ENCODE peak calls at places on chromosomes 1 and 21, in five cellular contexts. R, Q, B, I and M are unnamed samples.

GRCh38 chr1:226524547-226524946 is 24.0 kb upstream of the STUM start:
- DNase-seq in R (no peak), Q (no peak), B (no peak), I (no peak), M (no peak)

GRCh38 chr1:39141925-39142324 is 62.6 kb upstream of the MACF1 start:
- DNase-seq in R (no peak), Q (no peak), B (no peak), I (peak; percentile 92), M (no peak)

GRCh38 chr1:5818755-5819154 is 173.5 kb downstream of the NPHP4 start:
- DNase-seq in R (no peak), Q (no peak), B (no peak), I (no peak), M (no peak)

GRCh38 chr1:6095511-6096242 is 50.0 kb downstream of the KCNAB2 start:
- DNase-seq in R (no peak), Q (no peak), B (no peak), I (no peak), M (no peak)

GRCh38 chr1:60222492-60223369 is 149.2 kb upstream of the C1orf87 start:
- DNase-seq in R (no peak), Q (no peak), B (no peak), I (no peak), M (no peak)

GRCh38 chr1:210272666-210273065 is 40.1 kb downstream of the SERTAD4 start:
- DNase-seq in R (no peak), Q (no peak), B (no peak), I (peak; percentile 53), M (no peak)

GRCh38 chr21:37908691-37909090 is 7.6 kb downstream of the KCNJ6 start:
- DNase-seq in R (no peak), Q (no peak), B (no peak), I (no peak), M (no peak)

GRCh38 chr21:31457675-31458074 is 113.6 kb upstream of the TIAM1 start:
- DNase-seq in R (no peak), Q (no peak), B (no peak), I (no peak), M (no peak)

GRCh38 chr1:171798760-171799159 is 17.3 kb downstream of the METTL13 start:
- DNase-seq in R (no peak), Q (no peak), B (no peak), I (no peak), M (peak; percentile 20)

DNA sequence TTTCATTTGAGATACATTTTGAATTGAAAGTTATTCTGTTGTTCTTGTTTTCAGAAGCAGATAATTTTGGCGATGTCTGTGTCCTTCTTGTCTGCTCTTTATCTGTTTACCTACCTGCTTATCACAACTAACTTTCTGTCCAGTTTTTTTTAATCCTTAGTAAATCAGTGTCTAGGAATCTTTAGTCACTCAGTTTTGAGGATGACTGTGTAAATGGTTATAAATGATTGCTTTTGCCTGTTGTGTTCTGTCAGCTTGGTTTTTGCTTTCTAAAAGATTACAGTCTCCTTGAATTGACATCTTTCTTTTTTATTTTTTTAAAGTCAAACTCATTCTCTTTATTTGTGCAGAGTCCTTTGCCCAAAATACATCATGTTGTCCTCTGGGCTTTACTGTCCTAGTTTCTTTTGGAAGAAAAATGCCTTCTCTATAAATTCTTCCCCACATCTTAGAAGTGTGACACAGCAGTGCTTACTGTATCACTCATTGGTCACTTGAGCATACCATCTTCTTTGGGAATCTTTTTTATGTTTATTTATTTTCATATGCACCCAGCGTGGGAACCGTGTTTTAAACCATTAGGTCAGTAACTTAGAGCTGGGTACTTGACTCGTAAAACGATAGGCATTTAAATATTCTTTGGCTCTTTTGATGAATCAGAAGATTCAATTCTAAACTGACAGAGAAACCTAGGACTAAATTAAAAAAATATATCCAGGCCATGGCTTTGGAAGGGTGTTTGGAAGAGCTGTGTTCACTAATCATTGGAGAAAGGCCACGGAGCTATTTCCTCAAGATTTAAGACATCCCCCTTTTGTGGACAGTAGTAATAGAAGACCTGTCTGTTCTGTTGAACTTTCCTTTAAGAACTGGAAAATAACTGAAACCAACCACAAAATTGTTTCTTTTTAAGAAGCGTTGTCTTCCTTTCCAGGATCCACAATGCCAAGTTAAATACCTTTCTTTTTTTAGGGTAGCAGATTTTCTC is 20.9 kb downstream of the LAMC1 start:
- DNase-seq in R (no peak), Q (no peak), B (peak; percentile 33), I (peak; percentile 93), M (peak; percentile 88)
- H3K4me3 ChIP-seq in R (no peak overlapping the region), Q (no peak overlapping the region), B (no peak overlapping the region), I (no peak overlapping the region), M (no peak overlapping the region)

GRCh38 chr1:153791856-153792253 is 16.6 kb downstream of the SLC27A3 start:
- DNase-seq in R (no peak), Q (no peak), B (no peak), I (peak; percentile 42), M (peak; percentile 76)
- TF ChIP-seq CTCF in R (no peak), Q (no peak), B (no peak), I (no peak), M (peak; percentile 11)

DNA sequence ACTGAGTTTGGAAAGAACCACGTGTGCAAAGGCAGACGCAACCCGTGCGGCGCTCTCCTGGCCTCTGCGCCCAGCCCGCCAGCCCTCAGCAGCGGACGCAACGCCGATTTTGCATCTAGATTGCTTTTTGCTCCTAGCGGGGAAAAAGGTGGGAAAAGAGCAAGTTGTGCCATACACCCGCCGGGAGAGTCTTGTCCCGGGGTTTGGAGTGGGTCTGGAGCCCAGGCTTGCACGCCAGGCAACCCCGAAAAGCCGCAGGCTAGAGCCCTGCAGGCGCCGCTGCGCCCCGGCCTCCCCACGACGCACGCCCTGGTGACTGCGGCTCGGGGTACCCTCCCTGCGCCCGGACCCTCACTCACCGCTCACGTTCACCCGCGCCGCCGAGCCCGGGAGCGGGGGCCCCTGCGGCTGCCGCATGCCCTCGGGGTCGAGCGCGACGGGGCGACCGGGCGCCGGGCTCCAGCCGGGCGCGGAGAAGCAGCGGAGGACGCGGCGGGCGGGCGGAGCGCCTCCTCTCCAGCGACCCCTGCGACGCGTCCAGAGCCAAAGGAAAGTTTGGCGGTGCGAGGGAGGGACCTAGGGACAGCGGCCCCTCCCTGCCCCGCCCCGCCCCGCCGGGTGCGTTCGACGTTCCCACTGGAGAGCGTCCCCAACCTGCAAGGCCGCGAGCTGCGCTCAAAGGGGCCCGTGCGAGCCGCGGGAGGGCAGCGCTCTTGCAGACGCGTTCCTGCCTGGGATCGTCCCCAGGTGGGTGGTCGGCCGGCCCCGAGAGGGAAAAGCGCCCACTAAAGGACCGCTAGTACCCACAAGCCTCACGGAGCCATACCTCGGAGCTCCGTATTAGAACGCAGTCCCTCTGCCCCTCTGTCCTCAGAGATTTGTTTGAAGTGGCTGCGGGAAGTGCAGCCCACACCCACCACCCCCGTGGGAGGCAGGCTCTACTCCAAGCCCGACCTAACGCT is at the start of gene LPAR3:
- DNase-seq in R (peak; percentile 59), Q (no peak), B (peak; percentile 69), I (no peak), M (peak; percentile 10)
- H3K4me3 ChIP-seq in R (peak within 1 kb of the TSS; percentile 42), Q (peak within 1 kb of the TSS; percentile 17), B (peak within 1 kb of the TSS; percentile 72), I (peak within 1 kb of the TSS; percentile 5), M (peak within 1 kb of the TSS; percentile 12)

GRCh38 chr1:240602189-240602588 is 9.8 kb downstream of the GREM2 start:
- DNase-seq in R (no peak), Q (no peak), B (peak; percentile 33), I (no peak), M (peak; percentile 36)
- TF ChIP-seq CTCF in R (no peak), Q (no peak), B (peak; percentile 57), I (peak; percentile 41), M (peak; percentile 15)

GRCh38 chr1:182617734-182618288 is 13.6 kb upstream of the RGS16 start:
- DNase-seq in R (no peak), Q (no peak), B (no peak), I (no peak), M (peak; percentile 54)
- H3K4me3 ChIP-seq in R (no peak overlapping the region), Q (no peak overlapping the region), B (no peak overlapping the region), I (no peak overlapping the region), M (no peak overlapping the region)

DNA sequence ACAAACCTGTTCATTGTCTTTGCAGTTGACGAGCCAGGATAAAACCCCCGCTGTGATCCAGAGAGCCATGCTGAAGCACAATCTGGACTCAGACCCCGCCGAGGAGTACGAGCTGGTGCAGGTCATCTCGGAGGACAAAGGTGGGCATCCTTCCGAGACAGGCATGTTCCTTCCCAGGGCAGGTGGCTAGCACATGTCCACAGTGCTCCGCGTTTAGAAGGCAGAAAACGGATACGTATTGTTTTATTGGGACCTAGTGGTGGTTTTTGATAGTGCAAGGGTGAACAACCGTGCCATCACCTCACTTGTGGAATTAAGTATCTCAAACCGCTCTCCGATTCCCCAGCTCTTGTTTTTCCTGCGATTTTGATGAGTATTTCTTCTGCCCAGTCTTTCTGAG is 115.3 kb downstream of the COLGALT2 start:
- DNase-seq in R (no peak), Q (no peak), B (no peak), I (no peak), M (no peak)
- TF ChIP-seq CTCF in R (no peak), Q (no peak), B (peak; percentile 32), I (peak; percentile 12), M (peak; percentile 29)